ENCODE peak calls at places on chromosomes 5 and 9, in six cellular contexts. J is lower lobe of right lung, E is dorsolateral prefrontal cortex, N is choroid plexus epithelial cell, Y is A673, R is AG10803. D is an unnamed sample.

GRCh38 chr5:62569466-62569865 is 9.2 kb upstream of the LRRC70 start:
- DNase-seq in J (no peak), E (no peak), N (peak), Y (no peak), R (no peak), D (no peak)

GRCh38 chr9:132268725-132269352 is 85.9 kb downstream of the SETX start:
- DNase-seq in J (peak), E (peak), N (peak), Y (peak), R (peak), D (no peak)

GRCh38 chr5:122192883-122193496 is 63.6 kb downstream of the ZNF474 start:
- DNase-seq in J (no peak), E (peak), N (peak), Y (peak), R (peak), D (peak)

GRCh38 chr9:20650313-20650712 is 28.0 kb upstream of the MLLT3 start:
- DNase-seq in J (no peak), E (no peak), N (no peak), Y (no peak), R (no peak), D (no peak)

GRCh38 chr9:7196467-7196866 is 438.7 kb downstream of the KDM4C start:
- DNase-seq in J (no peak), E (no peak), N (no peak), Y (no peak), R (no peak), D (no peak)

GRCh38 chr5:148697177-148697820 is 43.0 kb upstream of the HTR4 start:
- DNase-seq in J (no peak), E (peak), N (peak), Y (no peak), R (peak), D (no peak)

GRCh38 chr9:130884542-130885421 is 11.8 kb downstream of the QRFP start:
- DNase-seq in J (no peak), E (no peak), N (no peak), Y (no peak), R (no peak), D (no peak)

GRCh38 chr9:130234340-130235260 is 31.0 kb upstream of the HMCN2 start:
- DNase-seq in J (peak), E (no peak), N (peak), Y (no peak), R (no peak), D (no peak)

GRCh38 chr5:174937201-174938130 is 213.1 kb downstream of the MSX2 start:
- DNase-seq in J (no peak), E (no peak), N (no peak), Y (no peak), R (no peak), D (no peak)

GRCh38 chr5:138188632-138189031 is 9.7 kb downstream of the KIF20A start:
- DNase-seq in J (no peak), E (no peak), N (no peak), Y (no peak), R (no peak), D (no peak)

GRCh38 chr9:110283736-110284135 is 27.4 kb upstream of the TXN start:
- DNase-seq in J (no peak), E (no peak), N (no peak), Y (no peak), R (no peak), D (no peak)

GRCh38 chr5:40381676-40382363 is 297.9 kb upstream of the PTGER4 start:
- DNase-seq in J (no peak), E (no peak), N (no peak), Y (no peak), R (no peak), D (no peak)

GRCh38 chr5:125409101-125409495 is 662.7 kb upstream of the ZNF608 start:
- DNase-seq in J (no peak), E (no peak), N (peak), Y (peak), R (peak), D (no peak)

GRCh38 chr9:121569266-121569648 is 69.6 kb upstream of the GGTA1 start:
- DNase-seq in J (no peak), E (no peak), N (no peak), Y (no peak), R (no peak), D (no peak)

GRCh38 chr5:133952729-133953567 is 15.5 kb downstream of the C5orf15 start:
- DNase-seq in J (no peak), E (peak), N (peak), Y (no peak), R (peak), D (no peak)

GRCh38 chr5:159851053-159851452 is 65.2 kb upstream of the ADRA1B start:
- DNase-seq in J (no peak), E (no peak), N (no peak), Y (no peak), R (no peak), D (no peak)

GRCh38 chr9:117437283-117437682 is 22.4 kb upstream of the ASTN2 start:
- DNase-seq in J (no peak), E (no peak), N (no peak), Y (no peak), R (no peak), D (no peak)

GRCh38 chr9:121851641-121852091 is 200.2 kb downstream of the DAB2IP start:
- DNase-seq in J (no peak), E (no peak), N (no peak), Y (no peak), R (no peak), D (no peak)

GRCh38 chr5:61245486-61245885 is 83.2 kb upstream of the SMIM15 start:
- DNase-seq in J (no peak), E (no peak), N (peak), Y (peak), R (peak), D (no peak)

GRCh38 chr9:2013688-2014087 is 1.5 kb upstream of the SMARCA2 start:
- DNase-seq in J (no peak), E (no peak), N (peak), Y (no peak), R (peak), D (no peak)

GRCh38 chr5:136027316-136027715 is 1.5 kb upstream of the TGFBI start:
- DNase-seq in J (no peak), E (no peak), N (no peak), Y (no peak), R (no peak), D (no peak)

GRCh38 chr5:136030252-136030651 is 1.5 kb downstream of the TGFBI start:
- DNase-seq in J (no peak), E (no peak), N (no peak), Y (no peak), R (no peak), D (no peak)

GRCh38 chr5:136028090-136028489 is 698 bp upstream of the TGFBI start:
- DNase-seq in J (no peak), E (no peak), N (no peak), Y (no peak), R (no peak), D (no peak)

GRCh38 chr5:136030956-136031611 is 2.3 kb downstream of the TGFBI start:
- DNase-seq in J (no peak), E (no peak), N (no peak), Y (peak), R (no peak), D (no peak)

DNA sequence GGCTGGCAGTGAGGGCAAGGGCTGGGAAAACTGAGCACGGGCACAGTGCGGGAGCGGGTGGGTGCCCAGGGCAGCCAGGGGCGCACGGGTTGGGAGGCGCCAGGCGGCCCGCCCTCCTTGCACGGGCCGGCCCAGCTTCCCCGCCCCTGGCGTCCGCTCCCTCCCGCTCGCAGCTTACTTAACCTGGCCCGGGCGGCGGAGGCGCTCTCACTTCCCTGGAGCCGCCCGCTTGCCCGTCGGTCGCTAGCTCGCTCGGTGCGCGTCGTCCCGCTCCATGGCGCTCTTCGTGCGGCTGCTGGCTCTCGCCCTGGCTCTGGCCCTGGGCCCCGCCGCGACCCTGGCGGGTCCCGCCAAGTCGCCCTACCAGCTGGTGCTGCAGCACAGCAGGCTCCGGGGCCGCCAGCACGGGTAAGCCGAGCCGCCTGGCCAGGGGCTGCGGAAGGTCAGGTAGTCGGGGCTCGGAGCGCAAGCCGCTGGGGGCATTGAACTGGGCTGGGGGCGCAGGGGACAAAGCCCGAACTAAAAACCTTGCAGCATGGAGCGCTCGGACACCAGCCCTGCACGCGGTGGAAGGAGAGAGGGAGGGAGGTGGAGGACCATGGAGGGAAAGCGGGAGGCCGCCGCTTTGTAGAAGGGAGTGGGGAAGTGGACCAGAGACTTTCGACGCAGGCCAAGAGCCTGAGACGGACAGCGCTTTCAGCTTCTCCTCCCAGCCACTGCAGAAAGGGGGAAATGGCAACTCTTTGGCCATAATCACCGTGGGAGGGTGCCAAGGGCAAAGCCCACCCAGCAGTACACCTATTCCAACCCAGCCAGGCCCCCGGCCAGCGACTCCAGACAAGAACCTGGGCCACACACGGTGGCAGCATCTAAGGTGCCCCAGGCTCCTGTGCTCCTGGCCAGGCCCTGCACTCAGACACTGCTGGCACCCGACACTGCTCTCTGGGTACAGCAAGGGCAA is at the start of gene TGFBI:
- DNase-seq in J (peak), E (no peak), N (peak), Y (peak), R (peak), D (no peak)
- H3K4me3 ChIP-seq in J (peak), E (peak), N (peak), Y (peak), R (peak), D (no peak)

GRCh38 chr5:147391781-147392180 is 118.1 kb downstream of the DPYSL3 start:
- DNase-seq in J (no peak), E (peak), N (peak), Y (peak), R (peak), D (peak)
- TF ChIP-seq CTCF in J (peak), E (peak), N (peak), Y (peak), R (peak), D (peak)

GRCh38 chr9:127569819-127570401 is 42.2 kb upstream of the STXBP1 start:
- DNase-seq in J (no peak), E (no peak), N (no peak), Y (no peak), R (peak), D (no peak)
- H3K4me3 ChIP-seq in J (peak), E (peak), N (peak), Y (peak), R (peak), D (peak)

GRCh38 chr9:3331801-3332200 is 194.0 kb downstream of the RFX3 start:
- DNase-seq in J (no peak), E (no peak), N (peak), Y (peak), R (no peak), D (no peak)
- TF ChIP-seq CTCF in J (peak), E (peak), N (peak), Y (peak), R (peak), D (no peak)

GRCh38 chr9:124776613-124776951 is 351 bp upstream of the OLFML2A start:
- DNase-seq in J (no peak), E (no peak), N (no peak), Y (no peak), R (no peak), D (no peak)
- H3K4me3 ChIP-seq in J (peak), E (peak), N (peak), Y (peak), R (peak), D (peak)

D was measured in GM12864.